ENCODE peak calls at places on chromosomes 2 and 18, in six cellular contexts. O, E, R, I, K and H are unnamed samples.

GRCh38 chr2:2542966-2543555 is 212.0 kb upstream of the MYT1L start:
- DNase-seq in R (peak), K (no peak), I (no peak), E (no peak), O (no peak), H (no peak)

GRCh38 chr2:73651586-73652230 is 9.5 kb upstream of the NAT8 start:
- DNase-seq in O (no peak), K (no peak), R (peak), I (no peak), E (no peak), H (no peak)

GRCh38 chr2:45127891-45128290 is 118.6 kb upstream of the SIX2 start:
- DNase-seq in E (no peak), I (no peak), O (no peak), K (no peak), R (no peak), H (no peak)

GRCh38 chr2:161676902-161677496 is 52.8 kb downstream of the SLC4A10 start:
- DNase-seq in I (no peak), R (no peak), O (no peak), E (no peak), K (no peak), H (no peak)

GRCh38 chr2:102736174-102736606 is 25.6 kb upstream of the TMEM182 start:
- DNase-seq in O (peak), K (no peak), I (no peak), R (peak), E (no peak), H (no peak)

GRCh38 chr2:144389930-144390311 is 130.0 kb downstream of the ZEB2 start:
- DNase-seq in E (no peak), I (no peak), O (no peak), R (no peak), K (no peak), H (no peak)

GRCh38 chr2:8003462-8004075 is 678.3 kb upstream of the ID2 start:
- DNase-seq in E (no peak), K (peak), R (no peak), I (no peak), O (no peak), H (no peak)

GRCh38 chr18:27715751-27716150 is 461.2 kb downstream of the CDH2 start:
- DNase-seq in I (no peak), O (no peak), K (no peak), E (no peak), R (peak), H (no peak)

GRCh38 chr2:12289105-12289802 is 427.5 kb upstream of the TRIB2 start:
- DNase-seq in R (no peak), O (no peak), K (no peak), I (no peak), E (no peak), H (no peak)

GRCh38 chr18:79200546-79201268 is 131.5 kb downstream of the ATP9B start:
- DNase-seq in K (peak), E (no peak), I (no peak), O (peak), R (peak), H (peak)

GRCh38 chr2:128638311-128638710 is 319.6 kb upstream of the HS6ST1 start:
- DNase-seq in K (no peak), O (no peak), I (peak), R (no peak), E (no peak), H (no peak)

GRCh38 chr2:166513952-166514351 is 19.9 kb upstream of the SCN7A start:
- DNase-seq in K (no peak), E (no peak), R (no peak), O (no peak), I (no peak), H (no peak)